ENCODE peak calls at places on chromosomes 11 and 22, in seven cellular contexts. One of them, this sample, is unnamed.

GRCh38 chr11:120222916-120223315 is 12.1 kb downstream of the OAF start:
- DNase-seq in germinal center: no peak
- DNase-seq in amniotic stem cell: no peak
- DNase-seq in right lobe of liver: no peak
- DNase-seq in A673: no peak
- DNase-seq in activated CD4-positive, CD25-positive, alpha-beta regulatory T cell: no peak
- DNase-seq in astrocyte of the cerebellum: no peak
- DNase-seq in this sample: no peak

GRCh38 chr11:75468534-75469340 is 35.7 kb upstream of the KLHL35 start:
- DNase-seq in germinal center: no peak
- DNase-seq in amniotic stem cell: no peak
- DNase-seq in right lobe of liver: peak
- DNase-seq in A673: no peak
- DNase-seq in activated CD4-positive, CD25-positive, alpha-beta regulatory T cell: no peak
- DNase-seq in astrocyte of the cerebellum: peak
- DNase-seq in this sample: no peak

GRCh38 chr11:125952973-125953372 is 7.1 kb downstream of the VSIG10L2 start:
- DNase-seq in germinal center: no peak
- DNase-seq in amniotic stem cell: no peak
- DNase-seq in right lobe of liver: no peak
- DNase-seq in A673: peak
- DNase-seq in activated CD4-positive, CD25-positive, alpha-beta regulatory T cell: no peak
- DNase-seq in astrocyte of the cerebellum: no peak
- DNase-seq in this sample: no peak

GRCh38 chr22:25753252-25753651 is 11.3 kb downstream of the MYO18B start:
- DNase-seq in germinal center: no peak
- DNase-seq in amniotic stem cell: no peak
- DNase-seq in right lobe of liver: no peak
- DNase-seq in A673: no peak
- DNase-seq in activated CD4-positive, CD25-positive, alpha-beta regulatory T cell: no peak
- DNase-seq in astrocyte of the cerebellum: no peak
- DNase-seq in this sample: no peak

GRCh38 chr11:70067591-70068341 is 10.4 kb upstream of the ANO1 start:
- DNase-seq in germinal center: no peak
- DNase-seq in amniotic stem cell: no peak
- DNase-seq in right lobe of liver: peak
- DNase-seq in A673: no peak
- DNase-seq in activated CD4-positive, CD25-positive, alpha-beta regulatory T cell: no peak
- DNase-seq in astrocyte of the cerebellum: no peak
- DNase-seq in this sample: no peak

GRCh38 chr22:29040385-29041275 is 21.0 kb downstream of the C22orf31 start:
- DNase-seq in germinal center: peak
- DNase-seq in amniotic stem cell: peak
- DNase-seq in right lobe of liver: peak
- DNase-seq in A673: peak
- DNase-seq in activated CD4-positive, CD25-positive, alpha-beta regulatory T cell: peak
- DNase-seq in astrocyte of the cerebellum: peak
- DNase-seq in this sample: peak

GRCh38 chr22:30294066-30294465 is 4.8 kb upstream of the CASTOR1 start:
- DNase-seq in germinal center: no peak
- DNase-seq in amniotic stem cell: no peak
- DNase-seq in right lobe of liver: no peak
- DNase-seq in A673: no peak
- DNase-seq in activated CD4-positive, CD25-positive, alpha-beta regulatory T cell: no peak
- DNase-seq in astrocyte of the cerebellum: no peak
- DNase-seq in this sample: no peak

GRCh38 chr11:82733444-82734119 is at the start of gene FAM181B:
- DNase-seq in germinal center: peak
- DNase-seq in amniotic stem cell: no peak
- DNase-seq in right lobe of liver: no peak
- DNase-seq in A673: peak
- DNase-seq in activated CD4-positive, CD25-positive, alpha-beta regulatory T cell: no peak
- DNase-seq in astrocyte of the cerebellum: peak
- DNase-seq in this sample: no peak

GRCh38 chr11:35267504-35267903 is 128.5 kb downstream of the CD44 start:
- DNase-seq in germinal center: no peak
- DNase-seq in amniotic stem cell: peak
- DNase-seq in right lobe of liver: no peak
- DNase-seq in A673: no peak
- DNase-seq in activated CD4-positive, CD25-positive, alpha-beta regulatory T cell: no peak
- DNase-seq in astrocyte of the cerebellum: peak
- DNase-seq in this sample: peak

GRCh38 chr22:19395276-19395675 is 36.3 kb downstream of the HIRA start:
- DNase-seq in germinal center: no peak
- DNase-seq in amniotic stem cell: no peak
- DNase-seq in right lobe of liver: peak
- DNase-seq in A673: no peak
- DNase-seq in activated CD4-positive, CD25-positive, alpha-beta regulatory T cell: no peak
- DNase-seq in astrocyte of the cerebellum: no peak
- DNase-seq in this sample: no peak

GRCh38 chr11:130008326-130008725 is 5.7 kb upstream of the PRDM10 start:
- DNase-seq in germinal center: no peak
- DNase-seq in amniotic stem cell: no peak
- DNase-seq in right lobe of liver: no peak
- DNase-seq in A673: no peak
- DNase-seq in activated CD4-positive, CD25-positive, alpha-beta regulatory T cell: no peak
- DNase-seq in astrocyte of the cerebellum: no peak
- DNase-seq in this sample: no peak

GRCh38 chr11:31131760-31132159 is 237.8 kb downstream of the DCDC1 start:
- DNase-seq in germinal center: no peak
- DNase-seq in amniotic stem cell: no peak
- DNase-seq in right lobe of liver: no peak
- DNase-seq in A673: no peak
- DNase-seq in activated CD4-positive, CD25-positive, alpha-beta regulatory T cell: no peak
- DNase-seq in astrocyte of the cerebellum: no peak
- DNase-seq in this sample: no peak

GRCh38 chr22:24402460-24403192 is 24.8 kb upstream of the ADORA2A start:
- DNase-seq in germinal center: no peak
- DNase-seq in amniotic stem cell: peak
- DNase-seq in right lobe of liver: no peak
- DNase-seq in A673: peak
- DNase-seq in activated CD4-positive, CD25-positive, alpha-beta regulatory T cell: no peak
- DNase-seq in astrocyte of the cerebellum: peak
- DNase-seq in this sample: peak

GRCh38 chr11:83662494-83662893 is 376.3 kb upstream of the CCDC90B start:
- DNase-seq in germinal center: no peak
- DNase-seq in amniotic stem cell: no peak
- DNase-seq in right lobe of liver: no peak
- DNase-seq in A673: no peak
- DNase-seq in activated CD4-positive, CD25-positive, alpha-beta regulatory T cell: no peak
- DNase-seq in astrocyte of the cerebellum: no peak
- DNase-seq in this sample: no peak

GRCh38 chr11:2512431-2513407 is 67.9 kb downstream of the KCNQ1 start:
- DNase-seq in germinal center: peak
- DNase-seq in amniotic stem cell: no peak
- DNase-seq in right lobe of liver: peak
- DNase-seq in A673: no peak
- DNase-seq in activated CD4-positive, CD25-positive, alpha-beta regulatory T cell: no peak
- DNase-seq in astrocyte of the cerebellum: no peak
- DNase-seq in this sample: no peak

GRCh38 chr11:128616158-128616557 is 28.8 kb upstream of the ETS1 start:
- DNase-seq in germinal center: no peak
- DNase-seq in amniotic stem cell: no peak
- DNase-seq in right lobe of liver: no peak
- DNase-seq in A673: no peak
- DNase-seq in activated CD4-positive, CD25-positive, alpha-beta regulatory T cell: no peak
- DNase-seq in astrocyte of the cerebellum: no peak
- DNase-seq in this sample: no peak

GRCh38 chr11:118691926-118692830 is 12.7 kb upstream of the TREH start:
- DNase-seq in germinal center: no peak
- DNase-seq in amniotic stem cell: no peak
- DNase-seq in right lobe of liver: no peak
- DNase-seq in A673: no peak
- DNase-seq in activated CD4-positive, CD25-positive, alpha-beta regulatory T cell: peak
- DNase-seq in astrocyte of the cerebellum: no peak
- DNase-seq in this sample: peak

GRCh38 chr22:24441406-24442351 is 14.3 kb downstream of the ADORA2A start:
- DNase-seq in germinal center: no peak
- DNase-seq in amniotic stem cell: no peak
- DNase-seq in right lobe of liver: peak
- DNase-seq in A673: no peak
- DNase-seq in activated CD4-positive, CD25-positive, alpha-beta regulatory T cell: no peak
- DNase-seq in astrocyte of the cerebellum: no peak
- DNase-seq in this sample: no peak

GRCh38 chr11:84465040-84465439 is 1162.1 kb downstream of the DLG2 start:
- DNase-seq in germinal center: no peak
- DNase-seq in amniotic stem cell: no peak
- DNase-seq in right lobe of liver: no peak
- DNase-seq in A673: peak
- DNase-seq in activated CD4-positive, CD25-positive, alpha-beta regulatory T cell: no peak
- DNase-seq in astrocyte of the cerebellum: no peak
- DNase-seq in this sample: peak

GRCh38 chr11:17722000-17722643 is 2.8 kb downstream of the MYOD1 start:
- DNase-seq in germinal center: no peak
- DNase-seq in amniotic stem cell: no peak
- DNase-seq in right lobe of liver: no peak
- DNase-seq in A673: peak
- DNase-seq in activated CD4-positive, CD25-positive, alpha-beta regulatory T cell: no peak
- DNase-seq in astrocyte of the cerebellum: no peak
- DNase-seq in this sample: peak

GRCh38 chr11:95505927-95506426 is 275.0 kb upstream of the SESN3 start:
- DNase-seq in germinal center: no peak
- DNase-seq in amniotic stem cell: peak
- DNase-seq in right lobe of liver: no peak
- DNase-seq in A673: no peak
- DNase-seq in activated CD4-positive, CD25-positive, alpha-beta regulatory T cell: no peak
- DNase-seq in astrocyte of the cerebellum: peak
- DNase-seq in this sample: no peak

GRCh38 chr11:11440149-11440548 is 87.1 kb upstream of the CSNK2A3 start:
- DNase-seq in germinal center: no peak
- DNase-seq in amniotic stem cell: no peak
- DNase-seq in right lobe of liver: no peak
- DNase-seq in A673: no peak
- DNase-seq in activated CD4-positive, CD25-positive, alpha-beta regulatory T cell: no peak
- DNase-seq in astrocyte of the cerebellum: no peak
- DNase-seq in this sample: no peak

GRCh38 chr11:12111482-12112149 is 1.2 kb downstream of the MICAL2 start:
- DNase-seq in germinal center: no peak
- DNase-seq in amniotic stem cell: no peak
- DNase-seq in right lobe of liver: no peak
- DNase-seq in A673: no peak
- DNase-seq in activated CD4-positive, CD25-positive, alpha-beta regulatory T cell: no peak
- DNase-seq in astrocyte of the cerebellum: no peak
- DNase-seq in this sample: no peak

This sample was measured in LHCN-M2.